ENCODE peak calls at places on chromosomes 1 and 21, in eight cellular contexts. One of them, this sample, is unnamed.

GRCh38 chr1:163472267-163472666 is 150.5 kb downstream of the NUF2 start:
- DNase-seq in cardiac muscle cell: no peak
- DNase-seq in IMR-90: no peak
- DNase-seq in stomach: no peak
- DNase-seq in lower lobe of right lung: no peak
- DNase-seq in gastrocnemius medialis: no peak
- DNase-seq in Caco-2: no peak
- DNase-seq in adrenal gland: no peak
- DNase-seq in this sample: no peak

GRCh38 chr1:186838380-186839076 is 9.8 kb downstream of the PLA2G4A start:
- DNase-seq in cardiac muscle cell: no peak
- DNase-seq in IMR-90: no peak
- DNase-seq in stomach: no peak
- DNase-seq in lower lobe of right lung: no peak
- DNase-seq in gastrocnemius medialis: no peak
- DNase-seq in Caco-2: no peak
- DNase-seq in adrenal gland: no peak
- DNase-seq in this sample: no peak

GRCh38 chr1:98677288-98677687 is 15.8 kb downstream of the SNX7 start:
- DNase-seq in cardiac muscle cell: no peak
- DNase-seq in IMR-90: peak; percentile 85
- DNase-seq in stomach: peak; percentile 38
- DNase-seq in lower lobe of right lung: no peak
- DNase-seq in gastrocnemius medialis: no peak
- DNase-seq in Caco-2: no peak
- DNase-seq in adrenal gland: no peak
- DNase-seq in this sample: no peak

GRCh38 chr1:55735110-55735509 is 519.9 kb upstream of the USP24 start:
- DNase-seq in cardiac muscle cell: no peak
- DNase-seq in IMR-90: no peak
- DNase-seq in stomach: no peak
- DNase-seq in lower lobe of right lung: no peak
- DNase-seq in gastrocnemius medialis: peak; percentile 28
- DNase-seq in Caco-2: no peak
- DNase-seq in adrenal gland: no peak
- DNase-seq in this sample: no peak

GRCh38 chr1:219298581-219299148 is 125.0 kb downstream of the LYPLAL1 start:
- DNase-seq in cardiac muscle cell: no peak
- DNase-seq in IMR-90: peak; percentile 69
- DNase-seq in stomach: no peak
- DNase-seq in lower lobe of right lung: no peak
- DNase-seq in gastrocnemius medialis: no peak
- DNase-seq in Caco-2: no peak
- DNase-seq in adrenal gland: no peak
- DNase-seq in this sample: no peak

GRCh38 chr1:60213253-60213652 is 139.7 kb upstream of the C1orf87 start:
- DNase-seq in cardiac muscle cell: no peak
- DNase-seq in IMR-90: no peak
- DNase-seq in stomach: no peak
- DNase-seq in lower lobe of right lung: no peak
- DNase-seq in gastrocnemius medialis: no peak
- DNase-seq in Caco-2: no peak
- DNase-seq in adrenal gland: no peak
- DNase-seq in this sample: no peak

GRCh38 chr1:226541631-226542622 is 6.6 kb upstream of the STUM start:
- DNase-seq in cardiac muscle cell: no peak
- DNase-seq in IMR-90: no peak
- DNase-seq in stomach: peak; percentile 66
- DNase-seq in lower lobe of right lung: no peak
- DNase-seq in gastrocnemius medialis: no peak
- DNase-seq in Caco-2: no peak
- DNase-seq in adrenal gland: peak; percentile 69
- DNase-seq in this sample: peak; percentile 26

GRCh38 chr1:33301273-33301984 is 19.5 kb downstream of the A3GALT2 start:
- DNase-seq in cardiac muscle cell: no peak
- DNase-seq in IMR-90: peak; percentile 18
- DNase-seq in stomach: no peak
- DNase-seq in lower lobe of right lung: no peak
- DNase-seq in gastrocnemius medialis: no peak
- DNase-seq in Caco-2: no peak
- DNase-seq in adrenal gland: peak; percentile 40
- DNase-seq in this sample: no peak

GRCh38 chr1:12549106-12549459 is 68.9 kb downstream of the DHRS3 start:
- DNase-seq in cardiac muscle cell: no peak
- DNase-seq in IMR-90: no peak
- DNase-seq in stomach: no peak
- DNase-seq in lower lobe of right lung: peak; percentile 49
- DNase-seq in gastrocnemius medialis: no peak
- DNase-seq in Caco-2: no peak
- DNase-seq in adrenal gland: peak; percentile 84
- DNase-seq in this sample: peak; percentile 86

GRCh38 chr1:119631086-119631432 is 17.0 kb downstream of the ZNF697 start:
- DNase-seq in cardiac muscle cell: no peak
- DNase-seq in IMR-90: no peak
- DNase-seq in stomach: no peak
- DNase-seq in lower lobe of right lung: no peak
- DNase-seq in gastrocnemius medialis: no peak
- DNase-seq in Caco-2: no peak
- DNase-seq in adrenal gland: no peak
- DNase-seq in this sample: no peak

GRCh38 chr1:225941220-225941948 is at the start of gene LEFTY2:
- DNase-seq in cardiac muscle cell: peak; percentile 41
- DNase-seq in IMR-90: no peak
- DNase-seq in stomach: no peak
- DNase-seq in lower lobe of right lung: no peak
- DNase-seq in gastrocnemius medialis: no peak
- DNase-seq in Caco-2: no peak
- DNase-seq in adrenal gland: no peak
- DNase-seq in this sample: no peak

GRCh38 chr1:240794061-240794843 is 182.3 kb upstream of the GREM2 start:
- DNase-seq in cardiac muscle cell: no peak
- DNase-seq in IMR-90: no peak
- DNase-seq in stomach: no peak
- DNase-seq in lower lobe of right lung: no peak
- DNase-seq in gastrocnemius medialis: no peak
- DNase-seq in Caco-2: no peak
- DNase-seq in adrenal gland: no peak
- DNase-seq in this sample: no peak

GRCh38 chr1:169340882-169341281 is 26.7 kb downstream of the NME7 start:
- DNase-seq in cardiac muscle cell: no peak
- DNase-seq in IMR-90: no peak
- DNase-seq in stomach: no peak
- DNase-seq in lower lobe of right lung: no peak
- DNase-seq in gastrocnemius medialis: no peak
- DNase-seq in Caco-2: no peak
- DNase-seq in adrenal gland: no peak
- DNase-seq in this sample: no peak

GRCh38 chr1:22503721-22504410 is 52.2 kb downstream of the ZBTB40 start:
- DNase-seq in cardiac muscle cell: no peak
- DNase-seq in IMR-90: peak; percentile 25
- DNase-seq in stomach: no peak
- DNase-seq in lower lobe of right lung: no peak
- DNase-seq in gastrocnemius medialis: no peak
- DNase-seq in Caco-2: no peak
- DNase-seq in adrenal gland: no peak
- DNase-seq in this sample: no peak

GRCh38 chr21:41816583-41817165 is 49.8 kb upstream of the RIPK4 start:
- DNase-seq in cardiac muscle cell: peak; percentile 64
- DNase-seq in IMR-90: peak; percentile 46
- DNase-seq in stomach: peak; percentile 74
- DNase-seq in lower lobe of right lung: no peak
- DNase-seq in gastrocnemius medialis: peak; percentile 18
- DNase-seq in Caco-2: peak; percentile 51
- DNase-seq in adrenal gland: peak; percentile 77
- DNase-seq in this sample: no peak

GRCh38 chr1:63674238-63674864 is 81.1 kb downstream of the PGM1 start:
- DNase-seq in cardiac muscle cell: peak; percentile 82
- DNase-seq in IMR-90: peak; percentile 93
- DNase-seq in stomach: peak; percentile 94
- DNase-seq in lower lobe of right lung: peak; percentile 54
- DNase-seq in gastrocnemius medialis: peak; percentile 18
- DNase-seq in Caco-2: peak; percentile 89
- DNase-seq in adrenal gland: peak; percentile 81
- DNase-seq in this sample: peak; percentile 74

GRCh38 chr1:59752556-59753412 is 62.0 kb upstream of the HOOK1 start:
- DNase-seq in cardiac muscle cell: no peak
- DNase-seq in IMR-90: no peak
- DNase-seq in stomach: no peak
- DNase-seq in lower lobe of right lung: no peak
- DNase-seq in gastrocnemius medialis: no peak
- DNase-seq in Caco-2: no peak
- DNase-seq in adrenal gland: no peak
- DNase-seq in this sample: no peak

GRCh38 chr1:111236806-111237205 is 9.3 kb downstream of the CHI3L2 start:
- DNase-seq in cardiac muscle cell: no peak
- DNase-seq in IMR-90: no peak
- DNase-seq in stomach: no peak
- DNase-seq in lower lobe of right lung: no peak
- DNase-seq in gastrocnemius medialis: no peak
- DNase-seq in Caco-2: peak; percentile 56
- DNase-seq in adrenal gland: no peak
- DNase-seq in this sample: no peak

GRCh38 chr1:111234866-111235265 is 7.4 kb downstream of the CHI3L2 start:
- DNase-seq in cardiac muscle cell: no peak
- DNase-seq in IMR-90: peak; percentile 70
- DNase-seq in stomach: no peak
- DNase-seq in lower lobe of right lung: no peak
- DNase-seq in gastrocnemius medialis: no peak
- DNase-seq in Caco-2: no peak
- DNase-seq in adrenal gland: no peak
- DNase-seq in this sample: no peak

GRCh38 chr1:111232134-111232533 is 4.6 kb downstream of the CHI3L2 start:
- DNase-seq in cardiac muscle cell: no peak
- DNase-seq in IMR-90: no peak
- DNase-seq in stomach: no peak
- DNase-seq in lower lobe of right lung: no peak
- DNase-seq in gastrocnemius medialis: no peak
- DNase-seq in Caco-2: no peak
- DNase-seq in adrenal gland: no peak
- DNase-seq in this sample: no peak

GRCh38 chr1:111236379-111236778 is 8.9 kb downstream of the CHI3L2 start:
- DNase-seq in cardiac muscle cell: no peak
- DNase-seq in IMR-90: no peak
- DNase-seq in stomach: no peak
- DNase-seq in lower lobe of right lung: no peak
- DNase-seq in gastrocnemius medialis: no peak
- DNase-seq in Caco-2: no peak
- DNase-seq in adrenal gland: no peak
- DNase-seq in this sample: no peak

DNA sequence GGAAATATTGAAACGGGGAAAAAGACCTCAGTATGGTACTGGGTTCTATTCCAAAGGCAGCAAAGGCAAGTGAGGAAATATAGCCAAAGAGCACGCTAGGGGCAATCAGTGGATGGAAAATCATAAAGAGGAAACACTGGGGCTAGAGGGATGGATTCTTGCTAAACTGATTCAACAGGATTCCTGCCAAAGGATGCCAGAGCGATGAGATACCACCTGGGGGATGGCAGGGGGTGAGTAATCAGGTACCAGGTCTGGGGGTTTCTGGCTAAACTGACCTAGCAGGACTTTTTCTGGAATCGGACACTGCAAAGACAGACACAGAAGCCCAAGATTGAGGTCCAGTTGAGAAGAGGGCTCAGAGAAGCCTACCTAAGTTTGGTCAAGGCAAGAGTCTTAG is 6.7 kb downstream of the CHI3L2 start:
- DNase-seq in cardiac muscle cell: no peak
- DNase-seq in IMR-90: peak; percentile 35
- DNase-seq in stomach: no peak
- DNase-seq in lower lobe of right lung: no peak
- DNase-seq in gastrocnemius medialis: no peak
- DNase-seq in Caco-2: no peak
- DNase-seq in adrenal gland: no peak
- DNase-seq in this sample: no peak
- H3K4me1 ChIP-seq in cardiac muscle cell: peaks cover 9% of the 10 kb centered on the region
- H3K4me1 ChIP-seq in IMR-90: peaks cover 2% of the 10 kb centered on the region
- H3K4me1 ChIP-seq in stomach: no peaks in the 10 kb centered on the region
- H3K4me1 ChIP-seq in lower lobe of right lung: no peaks in the 10 kb centered on the region
- H3K4me1 ChIP-seq in gastrocnemius medialis: no peaks in the 10 kb centered on the region
- H3K4me1 ChIP-seq in Caco-2: peaks cover 27% of the 10 kb centered on the region
- H3K4me1 ChIP-seq in adrenal gland: no peaks in the 10 kb centered on the region
- H3K4me1 ChIP-seq in this sample: no peaks in the 10 kb centered on the region

GRCh38 chr1:3081171-3081683 is 12.2 kb downstream of the PRDM16 start:
- DNase-seq in cardiac muscle cell: no peak
- DNase-seq in IMR-90: no peak
- DNase-seq in stomach: no peak
- DNase-seq in lower lobe of right lung: no peak
- DNase-seq in gastrocnemius medialis: no peak
- DNase-seq in Caco-2: no peak
- DNase-seq in adrenal gland: no peak
- DNase-seq in this sample: no peak
- H3K27me3 ChIP-seq in cardiac muscle cell: no peaks in the 10 kb centered on the region
- H3K27me3 ChIP-seq in IMR-90: peaks cover 11% of the 10 kb centered on the region
- H3K27me3 ChIP-seq in stomach: peaks cover 28% of the 10 kb centered on the region
- H3K27me3 ChIP-seq in lower lobe of right lung: peaks cover 40% of the 10 kb centered on the region
- H3K27me3 ChIP-seq in gastrocnemius medialis: peaks cover 4% of the 10 kb centered on the region
- H3K27me3 ChIP-seq in Caco-2: no peaks in the 10 kb centered on the region
- H3K27me3 ChIP-seq in adrenal gland: no peaks in the 10 kb centered on the region
- H3K27me3 ChIP-seq in this sample: no peaks in the 10 kb centered on the region

GRCh38 chr1:154351363-154352068 is 26.2 kb downstream of the ATP8B2 start:
- DNase-seq in cardiac muscle cell: no peak
- DNase-seq in IMR-90: no peak
- DNase-seq in stomach: peak; percentile 72
- DNase-seq in lower lobe of right lung: no peak
- DNase-seq in gastrocnemius medialis: no peak
- DNase-seq in Caco-2: no peak
- DNase-seq in adrenal gland: no peak
- DNase-seq in this sample: no peak
- H3K4me1 ChIP-seq in cardiac muscle cell: peaks cover 34% of the 10 kb centered on the region
- H3K4me1 ChIP-seq in IMR-90: peaks cover 10% of the 10 kb centered on the region
- H3K4me1 ChIP-seq in stomach: peaks cover 31% of the 10 kb centered on the region
- H3K4me1 ChIP-seq in lower lobe of right lung: peaks cover 34% of the 10 kb centered on the region
- H3K4me1 ChIP-seq in gastrocnemius medialis: peaks cover 14% of the 10 kb centered on the region
- H3K4me1 ChIP-seq in Caco-2: peaks cover 23% of the 10 kb centered on the region
- H3K4me1 ChIP-seq in adrenal gland: peaks cover 17% of the 10 kb centered on the region
- H3K4me1 ChIP-seq in this sample: peaks cover 12% of the 10 kb centered on the region

GRCh38 chr1:208273386-208274021 is 29.3 kb upstream of the PLXNA2 start:
- DNase-seq in cardiac muscle cell: no peak
- DNase-seq in IMR-90: no peak
- DNase-seq in stomach: no peak
- DNase-seq in lower lobe of right lung: no peak
- DNase-seq in gastrocnemius medialis: no peak
- DNase-seq in Caco-2: no peak
- DNase-seq in adrenal gland: no peak
- DNase-seq in this sample: no peak

GRCh38 chr1:208280681-208281439 is 36.7 kb upstream of the PLXNA2 start:
- DNase-seq in cardiac muscle cell: no peak
- DNase-seq in IMR-90: no peak
- DNase-seq in stomach: no peak
- DNase-seq in lower lobe of right lung: no peak
- DNase-seq in gastrocnemius medialis: no peak
- DNase-seq in Caco-2: no peak
- DNase-seq in adrenal gland: no peak
- DNase-seq in this sample: no peak

GRCh38 chr1:208280184-208280583 is 36.0 kb upstream of the PLXNA2 start:
- DNase-seq in cardiac muscle cell: no peak
- DNase-seq in IMR-90: no peak
- DNase-seq in stomach: no peak
- DNase-seq in lower lobe of right lung: no peak
- DNase-seq in gastrocnemius medialis: no peak
- DNase-seq in Caco-2: no peak
- DNase-seq in adrenal gland: no peak
- DNase-seq in this sample: no peak

GRCh38 chr1:208278638-208279037 is 34.5 kb upstream of the PLXNA2 start:
- DNase-seq in cardiac muscle cell: no peak
- DNase-seq in IMR-90: no peak
- DNase-seq in stomach: no peak
- DNase-seq in lower lobe of right lung: no peak
- DNase-seq in gastrocnemius medialis: no peak
- DNase-seq in Caco-2: no peak
- DNase-seq in adrenal gland: no peak
- DNase-seq in this sample: no peak

GRCh38 chr1:208276757-208277435 is 32.7 kb upstream of the PLXNA2 start:
- DNase-seq in cardiac muscle cell: no peak
- DNase-seq in IMR-90: no peak
- DNase-seq in stomach: no peak
- DNase-seq in lower lobe of right lung: no peak
- DNase-seq in gastrocnemius medialis: no peak
- DNase-seq in Caco-2: no peak
- DNase-seq in adrenal gland: no peak
- DNase-seq in this sample: no peak
- H3K27me3 ChIP-seq in cardiac muscle cell: no peaks in the 10 kb centered on the region
- H3K27me3 ChIP-seq in IMR-90: peaks cover 7% of the 10 kb centered on the region
- H3K27me3 ChIP-seq in stomach: peaks cover 9% of the 10 kb centered on the region
- H3K27me3 ChIP-seq in lower lobe of right lung: no peaks in the 10 kb centered on the region
- H3K27me3 ChIP-seq in gastrocnemius medialis: no peaks in the 10 kb centered on the region
- H3K27me3 ChIP-seq in Caco-2: peaks cover 2% of the 10 kb centered on the region
- H3K27me3 ChIP-seq in adrenal gland: peaks cover 4% of the 10 kb centered on the region
- H3K27me3 ChIP-seq in this sample: no peaks in the 10 kb centered on the region

This sample was measured in psoas muscle.